ENCODE peak calls at places on chromosomes 3 and 15, in eight cellular contexts. A is A549, E is IMR-90, G is WTC11, Q is H1, K is SK-N-SH, X is K562, F is GM12878. W is an unnamed sample.
A peak's percentile ranks its signal among the peaks of the same experiment; 100 is the strongest.

GRCh38 chr15:26260517-26261133 is 397.5 kb upstream of the ATP10A start:
- DNase-seq in G (peak; percentile 71), X (peak; percentile 46), Q (peak; percentile 72), A (peak; percentile 1), E (peak; percentile 22), F (no peak), K (peak; percentile 59), W (peak; percentile 1)

GRCh38 chr3:126102530-126102951 is 18.6 kb upstream of the SLC41A3 start:
- DNase-seq in K (no peak), G (no peak), Q (no peak), X (no peak), E (peak; percentile 19), F (no peak), A (no peak), W (no peak)

GRCh38 chr15:59062985-59063384 is 42.0 kb upstream of the CCNB2 start:
- DNase-seq in F (no peak), X (no peak), G (no peak), K (no peak), Q (no peak), E (no peak), A (no peak), W (no peak)

GRCh38 chr3:179713643-179714090 is 60.8 kb downstream of the USP13 start:
- DNase-seq in A (no peak), X (no peak), K (no peak), F (no peak), Q (no peak), G (no peak), E (peak; percentile 92), W (no peak)

GRCh38 chr3:167729591-167729990 is 5.1 kb downstream of the PDCD10 start:
- DNase-seq in G (no peak), X (no peak), F (no peak), A (no peak), Q (no peak), E (no peak), K (no peak), W (no peak)

GRCh38 chr15:64423970-64424369 is 36.3 kb downstream of the TRIP4 start:
- DNase-seq in K (no peak), A (no peak), Q (no peak), X (no peak), F (peak; percentile 25), G (no peak), E (no peak), W (no peak)

GRCh38 chr3:171836836-171837235 is 6.3 kb upstream of the TMEM212 start:
- DNase-seq in E (no peak), X (no peak), Q (no peak), G (no peak), K (no peak), F (no peak), A (no peak), W (no peak)

GRCh38 chr3:52820741-52821140 is 9.7 kb downstream of the ITIH4 start:
- DNase-seq in E (peak; percentile 6), Q (peak; percentile 84), X (peak; percentile 59), G (peak; percentile 76), F (no peak), K (peak; percentile 64), A (peak; percentile 40), W (peak; percentile 51)

GRCh38 chr15:68277131-68277604 is 377 bp upstream of the FEM1B start:
- DNase-seq in Q (no peak), A (peak; percentile 55), X (no peak), K (peak; percentile 72), E (peak; percentile 48), F (no peak), G (peak; percentile 59), W (no peak)

GRCh38 chr3:37163262-37164020 is 10.9 kb downstream of the LRRFIP2 start:
- DNase-seq in G (peak; percentile 26), K (peak; percentile 20), X (no peak), F (no peak), A (no peak), Q (no peak), E (peak; percentile 82), W (no peak)

GRCh38 chr3:73697020-73697419 is 72.3 kb upstream of the PDZRN3 start:
- DNase-seq in G (no peak), F (no peak), Q (no peak), E (no peak), A (no peak), X (no peak), K (no peak), W (no peak)

GRCh38 chr15:65956307-65956706 is 87.0 kb downstream of the RAB11A start:
- DNase-seq in F (no peak), Q (no peak), G (no peak), X (no peak), E (no peak), K (no peak), A (no peak), W (no peak)

GRCh38 chr15:73809728-73810501 is 56.8 kb upstream of the INSYN1 start:
- DNase-seq in F (no peak), A (no peak), K (peak; percentile 71), G (no peak), Q (no peak), X (no peak), E (no peak), W (no peak)

GRCh38 chr15:64008177-64008576 is 38.1 kb downstream of the DAPK2 start:
- DNase-seq in F (no peak), X (no peak), Q (no peak), A (no peak), E (no peak), G (no peak), K (no peak), W (no peak)

GRCh38 chr3:131612745-131613144 is 110.0 kb upstream of the MRPL3 start:
- DNase-seq in A (no peak), Q (no peak), E (no peak), K (no peak), X (no peak), G (no peak), F (no peak), W (no peak)

GRCh38 chr3:187737401-187738088 is 7.7 kb downstream of the BCL6 start:
- DNase-seq in F (no peak), Q (peak; percentile 65), A (no peak), E (peak; percentile 65), K (peak; percentile 41), X (peak; percentile 42), G (peak; percentile 64), W (no peak)

GRCh38 chr15:63943829-63944680 is 102.2 kb downstream of the DAPK2 start:
- DNase-seq in K (no peak), Q (peak; percentile 28), E (no peak), G (peak; percentile 1), X (no peak), A (no peak), F (no peak), W (no peak)

GRCh38 chr3:101836907-101837598 is 12.3 kb upstream of the NFKBIZ start:
- DNase-seq in X (no peak), G (no peak), A (no peak), E (peak; percentile 93), Q (no peak), K (no peak), F (no peak), W (no peak)

GRCh38 chr3:178072931-178073330 is 463.3 kb upstream of the KCNMB2 start:
- DNase-seq in G (no peak), F (no peak), K (no peak), Q (no peak), X (no peak), A (no peak), E (no peak), W (no peak)

GRCh38 chr3:45048244-45048643 is 22.1 kb downstream of the CLEC3B start:
- DNase-seq in E (peak; percentile 38), A (no peak), Q (no peak), G (no peak), F (no peak), K (no peak), X (no peak), W (no peak)

GRCh38 chr15:65660927-65661326 is 39.2 kb downstream of the SLC24A1 start:
- DNase-seq in K (no peak), F (no peak), X (no peak), G (no peak), E (peak; percentile 70), A (no peak), Q (no peak), W (no peak)

GRCh38 chr3:5388091-5388490 is 200.6 kb downstream of the EDEM1 start:
- DNase-seq in K (no peak), G (no peak), X (no peak), E (no peak), A (no peak), Q (no peak), F (no peak), W (no peak)

GRCh38 chr3:98906230-98906629 is 4.7 kb upstream of the DCBLD2 start:
- DNase-seq in E (peak; percentile 90), G (no peak), F (no peak), K (no peak), A (no peak), X (no peak), Q (no peak), W (no peak)

GRCh38 chr15:89948796-89949195 is 36.0 kb upstream of the ARPIN start:
- DNase-seq in A (no peak), E (no peak), F (no peak), G (no peak), X (no peak), Q (no peak), K (no peak), W (no peak)

GRCh38 chr15:89958107-89958805 is 42.9 kb upstream of the ZNF710 start:
- DNase-seq in K (no peak), X (no peak), Q (no peak), E (no peak), F (no peak), G (no peak), A (no peak), W (peak; percentile 24)

GRCh38 chr15:89954541-89954940 is 41.8 kb upstream of the ARPIN start:
- DNase-seq in K (no peak), A (no peak), Q (no peak), X (no peak), F (no peak), E (no peak), G (no peak), W (no peak)
- TF ChIP-seq USF2 in K (no peak), A (no peak), Q (no peak), X (no peak), F (no peak), E (no peak), G (no peak), W (no peak)

GRCh38 chr15:55526559-55527036 is 18.6 kb upstream of the DNAAF4 start:
- DNase-seq in K (peak; percentile 51), Q (peak; percentile 54), F (no peak), E (peak; percentile 71), G (no peak), A (peak; percentile 26), X (peak; percentile 46), W (peak; percentile 63)
- TF ChIP-seq USF2 in K (no peak), Q (peak; percentile 70), F (peak; percentile 27), E (peak; percentile 82), G (peak; percentile 84), A (no peak), X (peak; percentile 68), W (peak; percentile 47)

GRCh38 chr3:150743508-150743907 is 19.5 kb downstream of the SIAH2 start:
- DNase-seq in G (no peak), F (no peak), E (peak; percentile 51), Q (no peak), A (no peak), K (no peak), X (no peak), W (no peak)
- TF ChIP-seq USF2 in G (no peak), F (no peak), E (no peak), Q (no peak), A (no peak), K (no peak), X (no peak), W (no peak)

DNA sequence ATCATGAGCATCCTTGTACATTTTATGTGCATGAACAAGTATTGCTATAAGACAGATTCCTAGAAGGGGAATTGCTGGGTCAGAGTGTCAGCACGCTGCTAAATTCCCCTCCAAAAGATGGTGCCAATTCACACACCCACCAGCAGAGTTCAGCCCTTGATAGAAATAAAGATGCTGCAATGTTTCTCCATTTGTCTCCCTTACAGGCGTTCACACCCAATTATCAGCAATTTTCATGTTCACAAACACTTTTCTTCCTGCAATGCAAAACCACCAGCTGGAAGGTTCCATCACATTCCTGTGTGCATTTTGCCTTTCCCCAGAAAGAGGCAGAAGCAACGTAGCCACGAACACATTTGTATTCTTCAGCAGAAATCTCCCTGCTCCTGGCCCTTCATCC is 3.3 kb upstream of the TAMM41 start:
- DNase-seq in X (no peak), F (no peak), A (no peak), K (no peak), G (no peak), Q (no peak), E (no peak), W (no peak)
- TF ChIP-seq USF2 in X (no peak), F (no peak), A (no peak), K (no peak), G (no peak), Q (no peak), E (no peak), W (no peak)